ENCODE peak calls at places on chromosome 11, in nine cellular contexts. Y is activated T-cell treated with anti-CD3 and anti-CD28 coated beads for 1 hour; J is cardiac fibroblast; F is HCT116; M is glomerular endothelial cell; U is globus pallidus; N is EH; I is memory B cell; G is stimulated activated CD4-positive, alpha-beta T cell treated with anti-CD3 and anti-CD28 coated beads, TNF-alpha, amount 100 ng/mL, for 48 hours. E is an unnamed sample.

GRCh38 chr11:65429069-65429681 is 6.6 kb downstream of the NEAT1 start:
- DNase-seq in Y (no peak), J (peak), F (no peak), M (no peak), U (peak), N (peak), I (no peak), G (no peak), E (peak)

GRCh38 chr11:106420048-106420665 is 342.7 kb downstream of the AASDHPPT start:
- DNase-seq in Y (no peak), J (peak), F (no peak), M (no peak), U (peak), N (peak), I (no peak), G (no peak), E (no peak)

GRCh38 chr11:67605231-67606011 is 1.3 kb upstream of the NDUFV1 start:
- DNase-seq in Y (no peak), J (no peak), F (no peak), M (no peak), U (no peak), N (no peak), I (no peak), G (no peak), E (no peak)

GRCh38 chr11:12983331-12983730 is 25.8 kb upstream of the RASSF10 start:
- DNase-seq in Y (no peak), J (no peak), F (no peak), M (no peak), U (no peak), N (no peak), I (no peak), G (no peak), E (no peak)

GRCh38 chr11:118652681-118653181 is 26.7 kb downstream of the TREH start:
- DNase-seq in Y (no peak), J (no peak), F (no peak), M (no peak), U (no peak), N (no peak), I (no peak), G (no peak), E (no peak)

GRCh38 chr11:129368889-129369672 is 6.6 kb upstream of the BARX2 start:
- DNase-seq in Y (no peak), J (no peak), F (no peak), M (no peak), U (no peak), N (no peak), I (no peak), G (no peak), E (no peak)

GRCh38 chr11:79440451-79441158 is at the start of gene TENM4:
- DNase-seq in Y (no peak), J (peak), F (no peak), M (no peak), U (peak), N (peak), I (peak), G (no peak), E (peak)

GRCh38 chr11:61816736-61817455 is at the start of gene FADS1:
- DNase-seq in Y (peak), J (peak), F (peak), M (no peak), U (peak), N (peak), I (peak), G (peak), E (peak)

GRCh38 chr11:47912843-47913437 is 64.8 kb upstream of the NUP160 start:
- DNase-seq in Y (no peak), J (peak), F (no peak), M (no peak), U (no peak), N (no peak), I (no peak), G (no peak), E (no peak)

GRCh38 chr11:117934526-117935307 is 5.5 kb upstream of the TMPRSS13 start:
- DNase-seq in Y (no peak), J (no peak), F (no peak), M (no peak), U (no peak), N (no peak), I (no peak), G (no peak), E (no peak)

GRCh38 chr11:11845066-11845465 is 3.3 kb downstream of the USP47 start:
- DNase-seq in Y (no peak), J (no peak), F (peak), M (no peak), U (no peak), N (no peak), I (no peak), G (no peak), E (no peak)

GRCh38 chr11:71370895-71371673 is 77.1 kb downstream of the DHCR7 start:
- DNase-seq in Y (no peak), J (no peak), F (no peak), M (no peak), U (no peak), N (no peak), I (no peak), G (no peak), E (no peak)

E was measured in AG08396.